ENCODE peak calls at places on chromosomes 6 and 20, in seven cellular contexts. G, B, H, X, U, Z and J are unnamed samples.

GRCh38 chr6:129638055-129639019 is 71.6 kb downstream of the ARHGAP18 start:
- DNase-seq in G (no peak), B (peak; percentile 87), H (no peak), X (peak; percentile 85), U (no peak), Z (peak; percentile 25), J (no peak)

GRCh38 chr6:157533397-157533814 is 152.4 kb downstream of the ZDHHC14 start:
- DNase-seq in G (no peak), B (no peak), H (no peak), X (no peak), U (peak; percentile 72), Z (no peak), J (peak; percentile 31)

GRCh38 chr20:59583428-59584277 is 20.7 kb upstream of the PHACTR3 start:
- DNase-seq in G (no peak), B (no peak), H (no peak), X (no peak), U (no peak), Z (no peak), J (no peak)

GRCh38 chr6:137657351-137657911 is 163.2 kb upstream of the OLIG3 start:
- DNase-seq in G (no peak), B (no peak), H (no peak), X (no peak), U (no peak), Z (no peak), J (no peak)

GRCh38 chr6:33853026-33853425 is 49.2 kb upstream of the MLN start:
- DNase-seq in G (no peak), B (no peak), H (no peak), X (no peak), U (no peak), Z (no peak), J (no peak)

GRCh38 chr6:9523462-9523861 is 891.4 kb downstream of the TFAP2A start:
- DNase-seq in G (no peak), B (peak; percentile 64), H (no peak), X (no peak), U (no peak), Z (no peak), J (no peak)

GRCh38 chr6:125818225-125818657 is 27.5 kb downstream of the NCOA7 start:
- DNase-seq in G (no peak), B (no peak), H (no peak), X (no peak), U (no peak), Z (no peak), J (no peak)

GRCh38 chr6:16319813-16320532 is 81.6 kb downstream of the GMPR start:
- DNase-seq in G (peak; percentile 59), B (peak; percentile 95), H (no peak), X (no peak), U (no peak), Z (no peak), J (peak; percentile 90)

GRCh38 chr20:25285091-25285647 is 37.3 kb downstream of the PYGB start:
- DNase-seq in G (no peak), B (no peak), H (no peak), X (no peak), U (peak; percentile 26), Z (no peak), J (peak; percentile 50)

GRCh38 chr6:143647712-143648111 is 30.1 kb upstream of the PHACTR2 start:
- DNase-seq in G (no peak), B (no peak), H (no peak), X (no peak), U (peak; percentile 13), Z (no peak), J (no peak)

GRCh38 chr6:143655541-143655940 is 22.2 kb upstream of the PHACTR2 start:
- DNase-seq in G (no peak), B (no peak), H (no peak), X (peak; percentile 52), U (no peak), Z (no peak), J (no peak)

GRCh38 chr6:143656026-143656425 is 21.7 kb upstream of the PHACTR2 start:
- DNase-seq in G (no peak), B (no peak), H (no peak), X (no peak), U (no peak), Z (no peak), J (no peak)

GRCh38 chr6:143657809-143658208 is 20.0 kb upstream of the PHACTR2 start:
- DNase-seq in G (no peak), B (no peak), H (no peak), X (no peak), U (no peak), Z (no peak), J (no peak)

DNA sequence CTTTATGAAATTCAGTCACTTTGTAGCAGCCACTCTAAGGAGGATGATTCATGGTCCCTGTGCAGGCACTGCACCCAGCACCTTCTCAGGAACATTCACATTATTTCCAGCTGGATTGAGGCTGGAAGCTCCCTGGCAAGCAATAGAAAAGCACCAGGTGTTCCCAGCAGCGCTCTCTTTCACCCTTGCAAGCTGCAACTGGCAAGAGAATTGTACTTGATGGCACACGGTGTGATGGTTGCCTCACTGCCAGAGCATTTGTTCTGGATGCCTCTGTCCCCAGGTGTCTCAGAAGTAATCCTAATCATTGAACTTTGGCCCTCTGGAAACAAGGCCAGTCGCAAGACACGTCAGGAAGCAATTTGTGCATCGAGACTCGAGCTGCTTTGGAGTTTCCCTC is 24.9 kb upstream of the PHACTR2 start:
- DNase-seq in G (no peak), B (no peak), H (no peak), X (no peak), U (no peak), Z (no peak), J (no peak)
- TF ChIP-seq CTCF in G (no peak), B (no peak), H (no peak), X (no peak), U (no peak), Z (no peak), J (no peak)

DNA sequence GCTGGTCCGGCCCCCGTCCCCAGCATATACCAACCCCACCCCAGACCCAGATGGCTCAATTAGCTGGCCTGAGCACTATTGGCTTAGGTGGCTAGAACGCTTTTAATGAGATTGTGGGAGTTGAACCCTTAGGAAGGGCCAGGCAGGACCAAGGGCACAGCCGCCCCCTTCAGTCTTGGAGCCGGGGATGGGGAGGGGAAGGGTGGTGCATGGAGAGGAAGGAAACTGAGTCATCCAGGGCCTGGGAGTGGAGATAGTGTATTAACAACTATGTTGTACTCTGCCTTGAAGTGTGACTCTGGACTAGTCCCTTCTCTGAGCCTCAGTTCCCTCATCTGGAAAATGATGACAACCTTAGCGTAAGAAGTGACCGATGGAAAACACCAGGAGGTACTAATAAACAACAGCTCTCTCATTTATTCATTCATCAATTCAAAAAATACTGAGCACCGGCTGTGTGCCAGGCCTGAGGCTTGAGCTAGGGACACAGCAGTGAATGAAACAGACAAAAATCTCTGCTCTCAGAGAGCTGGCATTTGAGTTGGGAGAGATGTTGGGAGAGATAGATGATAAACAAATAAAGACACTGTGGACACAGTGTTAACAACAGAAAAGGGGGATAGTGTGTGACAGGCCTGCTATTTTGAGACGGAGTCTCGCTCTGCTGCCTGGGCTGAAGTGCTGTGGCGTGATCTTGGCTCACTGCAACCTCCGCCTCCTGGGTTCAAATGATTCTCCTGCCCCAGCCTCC is 11.5 kb downstream of the PEDS1 start:
- DNase-seq in G (no peak), B (peak; percentile 90), H (no peak), X (no peak), U (no peak), Z (no peak), J (no peak)
- TF ChIP-seq MAX in G (no peak), B (no peak), H (no peak), X (no peak), U (no peak), Z (no peak), J (no peak)

DNA sequence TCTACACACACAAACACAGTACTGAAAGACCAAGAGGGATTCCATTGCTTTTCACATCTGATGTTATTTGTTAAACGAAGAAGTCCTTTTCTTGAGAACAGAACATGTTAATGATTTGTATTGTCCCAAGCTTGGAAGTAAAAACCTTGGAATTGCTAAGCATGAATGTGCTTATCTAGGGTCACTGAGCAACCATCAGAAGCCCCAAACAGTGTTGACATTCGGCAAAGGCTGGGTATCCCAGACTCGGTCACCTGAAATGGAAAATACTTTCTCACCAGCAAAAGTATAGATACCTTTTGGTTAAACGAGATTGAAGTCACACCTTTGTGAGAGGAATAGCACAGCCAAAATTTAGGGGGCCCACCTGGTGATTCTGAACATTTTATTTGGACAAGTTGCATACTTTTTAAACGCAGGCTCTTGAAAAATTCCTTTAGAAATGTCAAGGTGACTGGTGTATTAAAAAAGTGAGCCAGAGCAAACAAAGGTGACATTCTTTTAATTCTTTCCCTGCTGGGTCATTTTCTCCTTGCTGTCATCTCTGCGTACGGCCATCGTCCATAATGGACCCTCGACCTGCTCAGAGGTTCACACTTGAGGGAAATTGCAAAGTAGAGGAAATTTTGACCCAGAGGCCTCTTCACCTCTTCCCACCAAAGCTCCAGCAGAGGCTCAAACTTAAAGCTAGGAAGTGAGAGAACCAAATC is 95.8 kb upstream of the FOXA2 start:
- DNase-seq in G (no peak), B (no peak), H (no peak), X (peak; percentile 58), U (no peak), Z (no peak), J (no peak)
- TF ChIP-seq CTCF in G (no peak), B (no peak), H (no peak), X (no peak), U (no peak), Z (no peak), J (no peak)

GRCh38 chr20:51507357-51508036 is 35.0 kb downstream of the NFATC2 start:
- DNase-seq in G (no peak), B (no peak), H (no peak), X (no peak), U (no peak), Z (no peak), J (no peak)
- TF ChIP-seq MAX in G (no peak), B (no peak), H (no peak), X (no peak), U (no peak), Z (no peak), J (no peak)

DNA sequence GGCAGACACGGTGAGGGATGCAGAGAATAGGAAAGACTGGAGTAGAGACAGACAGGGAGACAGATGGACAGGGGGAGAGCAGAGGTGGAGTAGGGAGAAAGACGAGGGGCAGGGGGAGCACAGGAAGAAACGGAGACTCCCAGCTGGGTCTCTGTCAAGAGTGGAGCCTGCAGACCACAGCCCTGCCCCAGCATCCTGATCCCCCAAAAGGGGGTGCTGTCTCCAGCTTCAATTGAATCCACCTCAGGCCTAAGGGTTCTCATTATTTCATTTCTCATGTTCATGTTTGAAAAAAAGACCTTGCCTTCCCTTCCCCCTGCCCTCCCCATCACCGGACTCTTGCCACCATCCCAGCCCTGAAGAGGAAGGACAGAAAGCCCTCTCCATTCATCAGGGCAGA is 98.1 kb downstream of the CDC5L start:
- DNase-seq in G (no peak), B (no peak), H (no peak), X (no peak), U (no peak), Z (no peak), J (no peak)
- TF ChIP-seq CTCF in G (peak; percentile 8), B (no peak), H (peak; percentile 30), X (no peak), U (no peak), Z (no peak), J (peak; percentile 24)

GRCh38 chr6:155782320-155782730 is 326.7 kb upstream of the NOX3 start:
- DNase-seq in G (peak; percentile 95), B (peak; percentile 98), H (no peak), X (no peak), U (no peak), Z (peak; percentile 19), J (no peak)
- TF ChIP-seq MAX in G (peak; percentile 54), B (no peak), H (no peak), X (no peak), U (no peak), Z (peak; percentile 22), J (no peak)

GRCh38 chr6:78436335-78436734 is 431.0 kb upstream of the IRAK1BP1 start:
- DNase-seq in G (peak; percentile 19), B (peak; percentile 43), H (no peak), X (peak; percentile 1), U (no peak), Z (no peak), J (peak; percentile 34)
- TF ChIP-seq CTCF in G (peak; percentile 44), B (peak; percentile 29), H (no peak), X (no peak), U (no peak), Z (peak; percentile 21), J (peak; percentile 24)